ENCODE peak calls at places on chromosomes 7 and 10, in four cellular contexts. R, H, Q and Z are unnamed samples. For H4K20me1 and H3K79me2, the result is how much of the 10 kb centered on the place peaks cover.

GRCh38 chr7:30984359-30985107 is 20.8 kb downstream of the GHRHR start:
- DNase-seq in R (no peak), H (no peak), Q (no peak), Z (peak)

GRCh38 chr7:34776748-34777358 is 118.8 kb downstream of the NPSR1 start:
- DNase-seq in R (no peak), H (no peak), Q (no peak), Z (no peak)

GRCh38 chr7:18538554-18539250 is 43.2 kb downstream of the HDAC9 start:
- DNase-seq in R (no peak), H (no peak), Q (no peak), Z (no peak)

GRCh38 chr7:97043281-97043680 is 18.6 kb upstream of the DLX5 start:
- DNase-seq in R (no peak), H (no peak), Q (no peak), Z (no peak)

GRCh38 chr10:60572511-60573194 is 183.0 kb upstream of the ANK3 start:
- DNase-seq in R (peak), H (no peak), Q (no peak), Z (peak)

GRCh38 chr7:106681815-106682495 is 21.0 kb upstream of the CCDC71L start:
- DNase-seq in R (no peak), H (no peak), Q (no peak), Z (peak)

GRCh38 chr10:929965-930364 is 1.5 kb downstream of the LARP4B start:
- DNase-seq in R (no peak), H (no peak), Q (no peak), Z (no peak)

GRCh38 chr10:124696446-124697392 is 47.5 kb downstream of the FAM53B start:
- DNase-seq in R (no peak), H (peak), Q (no peak), Z (no peak)

GRCh38 chr7:133054167-133054840 is 27.6 kb downstream of the CHCHD3 start:
- DNase-seq in R (no peak), H (no peak), Q (no peak), Z (no peak)

GRCh38 chr10:88027570-88027969 is 164.1 kb downstream of the PTEN start:
- DNase-seq in R (no peak), H (peak), Q (no peak), Z (no peak)

GRCh38 chr10:94645285-94645684 is 38.2 kb upstream of the CYP2C18 start:
- DNase-seq in R (no peak), H (peak), Q (no peak), Z (no peak)

GRCh38 chr7:105268511-105269392 is 120.0 kb downstream of the SRPK2 start:
- DNase-seq in R (peak), H (no peak), Q (peak), Z (peak)

GRCh38 chr7:135905355-135905754 is 71.8 kb downstream of the MTPN start:
- DNase-seq in R (no peak), H (no peak), Q (no peak), Z (no peak)

GRCh38 chr10:33506838-33507661 is 172.6 kb upstream of the NRP1 start:
- DNase-seq in R (no peak), H (peak), Q (no peak), Z (peak)

GRCh38 chr7:115122388-115122787 is 200.5 kb downstream of the MDFIC start:
- DNase-seq in R (no peak), H (no peak), Q (no peak), Z (peak)

GRCh38 chr10:90887555-90887954 is 15.8 kb downstream of the RPP30 start:
- DNase-seq in R (no peak), H (no peak), Q (no peak), Z (no peak)

DNA sequence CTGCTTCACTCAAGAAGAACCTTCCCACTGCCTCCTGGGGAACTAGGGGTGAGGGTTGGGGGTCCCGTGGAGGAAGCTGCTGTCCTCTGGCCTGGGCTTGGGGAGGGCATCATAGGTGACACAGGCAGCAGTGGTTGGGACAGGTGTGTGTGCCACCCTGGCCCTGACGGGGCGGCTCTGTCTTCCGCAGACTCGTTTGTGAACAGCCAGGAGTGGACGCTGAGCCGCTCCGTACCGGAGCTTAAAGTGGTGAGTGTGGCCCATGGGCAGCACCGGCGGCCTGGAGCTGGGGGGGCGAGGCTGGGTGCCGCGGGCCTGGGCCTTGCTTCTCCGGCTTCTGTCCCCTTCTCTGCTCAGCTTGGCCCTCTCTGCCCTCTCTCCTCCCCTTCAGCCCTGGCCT is 30.3 kb downstream of the AGAP3 start:
- DNase-seq in R (no peak), H (no peak), Q (no peak), Z (no peak)
- H4K20me1 ChIP-seq in R (under half), H (under half), Q (under half), Z (under half)

DNA sequence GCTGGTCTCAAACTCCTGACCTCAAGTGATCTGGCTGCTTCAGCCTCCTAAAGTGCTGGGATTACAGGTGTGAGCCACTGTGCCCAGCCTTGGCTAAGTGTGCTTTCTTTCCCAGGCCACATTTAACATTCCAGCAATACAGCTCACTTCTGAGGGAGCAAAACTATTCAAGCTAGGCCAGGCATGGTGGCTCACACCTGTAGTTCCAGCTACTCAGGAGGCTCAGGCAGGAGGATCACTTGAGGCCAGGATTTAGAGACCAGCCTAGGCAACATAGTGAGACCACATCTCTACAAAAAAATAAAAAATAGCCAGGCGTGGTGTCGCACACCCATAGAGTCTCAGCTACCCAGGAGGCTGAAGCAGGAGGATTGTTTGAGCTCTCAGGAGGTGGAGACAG is 23.3 kb upstream of the TPST1 start:
- DNase-seq in R (no peak), H (no peak), Q (no peak), Z (no peak)
- H3K79me2 ChIP-seq in R (under half), H (under half), Q (under half), Z (under half)

GRCh38 chr10:74213571-74214162 is 62.6 kb downstream of the ADK start:
- DNase-seq in R (peak), H (no peak), Q (peak), Z (peak)
- TF ChIP-seq MYC in R (no peak), H (no peak), Q (no peak), Z (no peak)

GRCh38 chr7:134852626-134853025 is 73.2 kb downstream of the CALD1 start:
- DNase-seq in R (no peak), H (no peak), Q (no peak), Z (no peak)
- H4K20me1 ChIP-seq in R (under half), H (under half), Q (under half), Z (under half)

GRCh38 chr7:512541-513311 is 6.9 kb downstream of the PDGFA start:
- DNase-seq in R (no peak), H (no peak), Q (no peak), Z (no peak)
- H3K79me2 ChIP-seq in R (under half), H (under half), Q (under half), Z (half or more)